ENCODE peak calls at places on chromosomes 3 and 15, in seven cellular contexts. One of them, this sample, is unnamed.

GRCh38 chr3:23923786-23924185 is 6.9 kb downstream of the RPL15 start:
- DNase-seq in smooth muscle cell of the brain vasculature: peak; percentile 45
- DNase-seq in mesothelial cell of epicardium: no peak
- DNase-seq in CD8-positive, alpha-beta memory T cell: no peak
- DNase-seq in WERI-Rb-1: no peak
- DNase-seq in mucosa of descending colon: no peak
- DNase-seq in Right ventricle myocardium superior: no peak
- DNase-seq in this sample: peak; percentile 39

GRCh38 chr3:99641480-99641879 is 3.1 kb downstream of the COL8A1 start:
- DNase-seq in smooth muscle cell of the brain vasculature: no peak
- DNase-seq in mesothelial cell of epicardium: no peak
- DNase-seq in CD8-positive, alpha-beta memory T cell: no peak
- DNase-seq in WERI-Rb-1: no peak
- DNase-seq in mucosa of descending colon: no peak
- DNase-seq in Right ventricle myocardium superior: no peak
- DNase-seq in this sample: no peak

GRCh38 chr3:110971010-110971585 is 100.5 kb upstream of the NECTIN3 start:
- DNase-seq in smooth muscle cell of the brain vasculature: no peak
- DNase-seq in mesothelial cell of epicardium: no peak
- DNase-seq in CD8-positive, alpha-beta memory T cell: no peak
- DNase-seq in WERI-Rb-1: no peak
- DNase-seq in mucosa of descending colon: no peak
- DNase-seq in Right ventricle myocardium superior: no peak
- DNase-seq in this sample: no peak

GRCh38 chr3:14143826-14144225 is 19.0 kb downstream of the TMEM43 start:
- DNase-seq in smooth muscle cell of the brain vasculature: no peak
- DNase-seq in mesothelial cell of epicardium: no peak
- DNase-seq in CD8-positive, alpha-beta memory T cell: no peak
- DNase-seq in WERI-Rb-1: no peak
- DNase-seq in mucosa of descending colon: no peak
- DNase-seq in Right ventricle myocardium superior: peak; percentile 58
- DNase-seq in this sample: no peak

GRCh38 chr15:50017522-50017921 is 101.5 kb downstream of the ATP8B4 start:
- DNase-seq in smooth muscle cell of the brain vasculature: no peak
- DNase-seq in mesothelial cell of epicardium: no peak
- DNase-seq in CD8-positive, alpha-beta memory T cell: no peak
- DNase-seq in WERI-Rb-1: no peak
- DNase-seq in mucosa of descending colon: no peak
- DNase-seq in Right ventricle myocardium superior: no peak
- DNase-seq in this sample: no peak

GRCh38 chr15:100919481-100920405 is 586 bp downstream of the LRRK1 start:
- DNase-seq in smooth muscle cell of the brain vasculature: no peak
- DNase-seq in mesothelial cell of epicardium: no peak
- DNase-seq in CD8-positive, alpha-beta memory T cell: no peak
- DNase-seq in WERI-Rb-1: peak; percentile 24
- DNase-seq in mucosa of descending colon: peak; percentile 69
- DNase-seq in Right ventricle myocardium superior: no peak
- DNase-seq in this sample: no peak

GRCh38 chr3:175346573-175347356 is 487.6 kb downstream of the NAALADL2 start:
- DNase-seq in smooth muscle cell of the brain vasculature: peak; percentile 73
- DNase-seq in mesothelial cell of epicardium: no peak
- DNase-seq in CD8-positive, alpha-beta memory T cell: no peak
- DNase-seq in WERI-Rb-1: no peak
- DNase-seq in mucosa of descending colon: peak; percentile 57
- DNase-seq in Right ventricle myocardium superior: peak; percentile 66
- DNase-seq in this sample: no peak

GRCh38 chr15:76753131-76753530 is 152.0 kb downstream of the SCAPER start:
- DNase-seq in smooth muscle cell of the brain vasculature: no peak
- DNase-seq in mesothelial cell of epicardium: no peak
- DNase-seq in CD8-positive, alpha-beta memory T cell: no peak
- DNase-seq in WERI-Rb-1: no peak
- DNase-seq in mucosa of descending colon: no peak
- DNase-seq in Right ventricle myocardium superior: no peak
- DNase-seq in this sample: no peak

GRCh38 chr3:193974147-193974546 is 161.8 kb upstream of the HES1 start:
- DNase-seq in smooth muscle cell of the brain vasculature: no peak
- DNase-seq in mesothelial cell of epicardium: no peak
- DNase-seq in CD8-positive, alpha-beta memory T cell: no peak
- DNase-seq in WERI-Rb-1: no peak
- DNase-seq in mucosa of descending colon: no peak
- DNase-seq in Right ventricle myocardium superior: no peak
- DNase-seq in this sample: no peak

GRCh38 chr3:101803152-101803782 is 24.3 kb downstream of the NXPE3 start:
- DNase-seq in smooth muscle cell of the brain vasculature: no peak
- DNase-seq in mesothelial cell of epicardium: no peak
- DNase-seq in CD8-positive, alpha-beta memory T cell: peak; percentile 66
- DNase-seq in WERI-Rb-1: peak; percentile 33
- DNase-seq in mucosa of descending colon: no peak
- DNase-seq in Right ventricle myocardium superior: no peak
- DNase-seq in this sample: peak; percentile 54

GRCh38 chr3:111484666-111485065 is 57.3 kb upstream of the CD96 start:
- DNase-seq in smooth muscle cell of the brain vasculature: no peak
- DNase-seq in mesothelial cell of epicardium: no peak
- DNase-seq in CD8-positive, alpha-beta memory T cell: no peak
- DNase-seq in WERI-Rb-1: no peak
- DNase-seq in mucosa of descending colon: no peak
- DNase-seq in Right ventricle myocardium superior: no peak
- DNase-seq in this sample: peak; percentile 98

GRCh38 chr3:142888484-142889262 is at the start of gene PCOLCE2:
- DNase-seq in smooth muscle cell of the brain vasculature: no peak
- DNase-seq in mesothelial cell of epicardium: peak; percentile 24
- DNase-seq in CD8-positive, alpha-beta memory T cell: no peak
- DNase-seq in WERI-Rb-1: peak; percentile 69
- DNase-seq in mucosa of descending colon: peak; percentile 34
- DNase-seq in Right ventricle myocardium superior: peak; percentile 65
- DNase-seq in this sample: peak; percentile 36

GRCh38 chr3:49747792-49748480 is 24.2 kb upstream of the GMPPB start:
- DNase-seq in smooth muscle cell of the brain vasculature: no peak
- DNase-seq in mesothelial cell of epicardium: no peak
- DNase-seq in CD8-positive, alpha-beta memory T cell: no peak
- DNase-seq in WERI-Rb-1: no peak
- DNase-seq in mucosa of descending colon: no peak
- DNase-seq in Right ventricle myocardium superior: no peak
- DNase-seq in this sample: no peak

GRCh38 chr3:177427096-177427495 is 229.8 kb upstream of the TBL1XR1 start:
- DNase-seq in smooth muscle cell of the brain vasculature: no peak
- DNase-seq in mesothelial cell of epicardium: no peak
- DNase-seq in CD8-positive, alpha-beta memory T cell: peak; percentile 7
- DNase-seq in WERI-Rb-1: no peak
- DNase-seq in mucosa of descending colon: no peak
- DNase-seq in Right ventricle myocardium superior: no peak
- DNase-seq in this sample: no peak

GRCh38 chr3:101964861-101965260 is 115.5 kb downstream of the NFKBIZ start:
- DNase-seq in smooth muscle cell of the brain vasculature: no peak
- DNase-seq in mesothelial cell of epicardium: no peak
- DNase-seq in CD8-positive, alpha-beta memory T cell: no peak
- DNase-seq in WERI-Rb-1: no peak
- DNase-seq in mucosa of descending colon: no peak
- DNase-seq in Right ventricle myocardium superior: no peak
- DNase-seq in this sample: no peak

GRCh38 chr3:153090973-153091372 is 71.1 kb upstream of the RAP2B start:
- DNase-seq in smooth muscle cell of the brain vasculature: no peak
- DNase-seq in mesothelial cell of epicardium: no peak
- DNase-seq in CD8-positive, alpha-beta memory T cell: peak; percentile 27
- DNase-seq in WERI-Rb-1: no peak
- DNase-seq in mucosa of descending colon: no peak
- DNase-seq in Right ventricle myocardium superior: no peak
- DNase-seq in this sample: no peak

GRCh38 chr15:52257734-52258062 is 37.9 kb downstream of the MYO5C start:
- DNase-seq in smooth muscle cell of the brain vasculature: no peak
- DNase-seq in mesothelial cell of epicardium: no peak
- DNase-seq in CD8-positive, alpha-beta memory T cell: no peak
- DNase-seq in WERI-Rb-1: peak; percentile 85
- DNase-seq in mucosa of descending colon: no peak
- DNase-seq in Right ventricle myocardium superior: no peak
- DNase-seq in this sample: peak; percentile 68

GRCh38 chr3:99246010-99246654 is 344.6 kb upstream of the DCBLD2 start:
- DNase-seq in smooth muscle cell of the brain vasculature: no peak
- DNase-seq in mesothelial cell of epicardium: no peak
- DNase-seq in CD8-positive, alpha-beta memory T cell: no peak
- DNase-seq in WERI-Rb-1: no peak
- DNase-seq in mucosa of descending colon: no peak
- DNase-seq in Right ventricle myocardium superior: no peak
- DNase-seq in this sample: no peak

GRCh38 chr3:195905970-195906864 is 2.1 kb downstream of the TNK2 start:
- DNase-seq in smooth muscle cell of the brain vasculature: no peak
- DNase-seq in mesothelial cell of epicardium: no peak
- DNase-seq in CD8-positive, alpha-beta memory T cell: no peak
- DNase-seq in WERI-Rb-1: no peak
- DNase-seq in mucosa of descending colon: no peak
- DNase-seq in Right ventricle myocardium superior: peak; percentile 0
- DNase-seq in this sample: no peak

GRCh38 chr3:158430448-158430847 is 140.5 kb upstream of the MLF1 start:
- DNase-seq in smooth muscle cell of the brain vasculature: no peak
- DNase-seq in mesothelial cell of epicardium: no peak
- DNase-seq in CD8-positive, alpha-beta memory T cell: no peak
- DNase-seq in WERI-Rb-1: no peak
- DNase-seq in mucosa of descending colon: no peak
- DNase-seq in Right ventricle myocardium superior: no peak
- DNase-seq in this sample: no peak

GRCh38 chr3:102630531-102630930 is 195.7 kb downstream of the ZPLD1 start:
- DNase-seq in smooth muscle cell of the brain vasculature: no peak
- DNase-seq in mesothelial cell of epicardium: no peak
- DNase-seq in CD8-positive, alpha-beta memory T cell: no peak
- DNase-seq in WERI-Rb-1: no peak
- DNase-seq in mucosa of descending colon: no peak
- DNase-seq in Right ventricle myocardium superior: no peak
- DNase-seq in this sample: no peak

GRCh38 chr15:77719450-77719849 is 86.7 kb upstream of the LINGO1 start:
- DNase-seq in smooth muscle cell of the brain vasculature: no peak
- DNase-seq in mesothelial cell of epicardium: no peak
- DNase-seq in CD8-positive, alpha-beta memory T cell: no peak
- DNase-seq in WERI-Rb-1: no peak
- DNase-seq in mucosa of descending colon: no peak
- DNase-seq in Right ventricle myocardium superior: no peak
- DNase-seq in this sample: no peak

GRCh38 chr3:151113342-151113741 is 27.9 kb downstream of the MED12L start:
- DNase-seq in smooth muscle cell of the brain vasculature: no peak
- DNase-seq in mesothelial cell of epicardium: no peak
- DNase-seq in CD8-positive, alpha-beta memory T cell: no peak
- DNase-seq in WERI-Rb-1: no peak
- DNase-seq in mucosa of descending colon: no peak
- DNase-seq in Right ventricle myocardium superior: no peak
- DNase-seq in this sample: no peak

GRCh38 chr15:59523702-59524101 is 85.7 kb downstream of the FAM81A start:
- DNase-seq in smooth muscle cell of the brain vasculature: no peak
- DNase-seq in mesothelial cell of epicardium: no peak
- DNase-seq in CD8-positive, alpha-beta memory T cell: no peak
- DNase-seq in WERI-Rb-1: no peak
- DNase-seq in mucosa of descending colon: no peak
- DNase-seq in Right ventricle myocardium superior: no peak
- DNase-seq in this sample: no peak

GRCh38 chr3:192481638-192482037 is 245.7 kb downstream of the FGF12 start:
- DNase-seq in smooth muscle cell of the brain vasculature: no peak
- DNase-seq in mesothelial cell of epicardium: no peak
- DNase-seq in CD8-positive, alpha-beta memory T cell: no peak
- DNase-seq in WERI-Rb-1: no peak
- DNase-seq in mucosa of descending colon: no peak
- DNase-seq in Right ventricle myocardium superior: no peak
- DNase-seq in this sample: no peak

GRCh38 chr15:101156509-101157159 is 95.2 kb downstream of the CHSY1 start:
- DNase-seq in smooth muscle cell of the brain vasculature: no peak
- DNase-seq in mesothelial cell of epicardium: no peak
- DNase-seq in CD8-positive, alpha-beta memory T cell: no peak
- DNase-seq in WERI-Rb-1: no peak
- DNase-seq in mucosa of descending colon: no peak
- DNase-seq in Right ventricle myocardium superior: no peak
- DNase-seq in this sample: peak; percentile 22

GRCh38 chr3:194998948-194999347 is 272.0 kb downstream of the XXYLT1 start:
- DNase-seq in smooth muscle cell of the brain vasculature: no peak
- DNase-seq in mesothelial cell of epicardium: no peak
- DNase-seq in CD8-positive, alpha-beta memory T cell: no peak
- DNase-seq in WERI-Rb-1: no peak
- DNase-seq in mucosa of descending colon: no peak
- DNase-seq in Right ventricle myocardium superior: no peak
- DNase-seq in this sample: no peak

GRCh38 chr15:58517682-58518525 is 86.1 kb downstream of the LIPC start:
- DNase-seq in smooth muscle cell of the brain vasculature: no peak
- DNase-seq in mesothelial cell of epicardium: no peak
- DNase-seq in CD8-positive, alpha-beta memory T cell: no peak
- DNase-seq in WERI-Rb-1: no peak
- DNase-seq in mucosa of descending colon: no peak
- DNase-seq in Right ventricle myocardium superior: no peak
- DNase-seq in this sample: no peak